ENCODE peak calls at places on chromosomes 6 and 20, in seven cellular contexts. X is naive thymus-derived CD4-positive, alpha-beta T cell; S is ovary; O is aorta; V is CD4-positive, alpha-beta memory T cell; M is PC-3; U is heart left ventricle. C is an unnamed sample. For H3K9me3, the result is how much of the 10 kb centered on the place peaks cover.

GRCh38 chr6:7421066-7421465 is 31.5 kb downstream of the RIOK1 start:
- DNase-seq in M (no peak), U (no peak), V (no peak), X (no peak), S (no peak), O (no peak), C (no peak)

GRCh38 chr6:151240861-151241642 is 1.3 kb downstream of the AKAP12 start:
- DNase-seq in O (peak), X (no peak), V (no peak), U (peak), S (peak), M (peak), C (no peak)

GRCh38 chr6:113875470-113875869 is 18.3 kb downstream of the MARCKS start:
- DNase-seq in U (no peak), O (no peak), V (no peak), S (no peak), X (no peak), M (no peak), C (no peak)

GRCh38 chr20:57772349-57772964 is 62.6 kb upstream of the PMEPA1 start:
- DNase-seq in U (no peak), S (no peak), X (peak), V (peak), O (no peak), M (peak), C (no peak)

GRCh38 chr6:139698526-139699182 is 324.2 kb upstream of the CITED2 start:
- DNase-seq in S (peak), U (no peak), V (no peak), M (no peak), O (no peak), X (no peak), C (no peak)

GRCh38 chr6:137962725-137963124 is 95.7 kb downstream of the TNFAIP3 start:
- DNase-seq in U (no peak), O (no peak), X (no peak), M (no peak), V (no peak), S (no peak), C (no peak)

GRCh38 chr6:97465877-97466710 is 183.1 kb upstream of the MMS22L start:
- DNase-seq in U (no peak), O (no peak), X (no peak), M (no peak), S (no peak), V (no peak), C (no peak)

GRCh38 chr20:3744806-3745685 is 12.6 kb downstream of the HSPA12B start:
- DNase-seq in S (peak), V (peak), O (no peak), X (peak), U (peak), M (peak), C (peak)

GRCh38 chr6:1726341-1726763 is 116.6 kb downstream of the FOXC1 start:
- DNase-seq in U (no peak), V (no peak), X (no peak), M (no peak), S (no peak), O (no peak), C (no peak)

GRCh38 chr6:119148825-119149525 is 70.5 kb upstream of the FAM184A start:
- DNase-seq in U (no peak), M (no peak), S (no peak), O (no peak), V (no peak), X (no peak), C (no peak)

GRCh38 chr20:1182136-1182535 is 2.6 kb downstream of the TMEM74B start:
- DNase-seq in U (no peak), M (no peak), O (no peak), X (no peak), S (no peak), V (no peak), C (no peak)

GRCh38 chr6:141026504-141026903 is 1106.2 kb upstream of the GJE1 start:
- DNase-seq in O (no peak), X (no peak), S (no peak), M (no peak), V (no peak), U (no peak), C (no peak)

GRCh38 chr6:75108333-75108974 is 97.4 kb downstream of the COL12A1 start:
- DNase-seq in S (no peak), M (no peak), V (no peak), U (no peak), X (no peak), O (no peak), C (no peak)

GRCh38 chr6:31178143-31179041 is 7.9 kb upstream of the POU5F1 start:
- DNase-seq in U (no peak), X (no peak), S (no peak), O (peak), V (no peak), M (no peak), C (no peak)

GRCh38 chr6:84095156-84095555 is 61.6 kb downstream of the MRAP2 start:
- DNase-seq in V (no peak), U (no peak), S (no peak), M (no peak), X (no peak), O (no peak), C (no peak)

DNA sequence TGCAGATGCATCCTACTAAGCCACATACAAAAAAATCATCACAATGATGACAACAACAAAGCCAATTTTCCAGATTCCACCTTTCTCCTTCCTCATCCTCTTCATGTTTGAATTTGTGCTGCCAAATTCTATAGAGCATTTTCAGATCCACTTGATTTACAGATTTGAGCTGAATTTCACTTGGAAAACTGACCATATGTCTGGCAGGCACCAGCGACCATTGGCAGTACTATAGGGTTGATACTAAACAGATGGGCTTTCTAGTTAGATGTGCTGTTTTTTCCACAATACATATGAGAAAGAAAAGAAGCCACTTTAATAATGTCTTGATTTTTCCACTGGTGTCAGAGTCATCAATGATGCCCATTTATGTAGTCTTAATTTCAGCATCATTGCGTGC is 127.0 kb downstream of the PHACTR3 start:
- DNase-seq in X (no peak), O (no peak), S (no peak), M (no peak), U (no peak), V (no peak), C (no peak)
- H3K9me3 ChIP-seq in X (under half), O (under half), S (under half), M (under half), U (under half), V (under half), C (under half)

GRCh38 chr6:158841358-158841757 is 22.2 kb upstream of the EZR start:
- DNase-seq in V (no peak), U (no peak), X (no peak), O (no peak), M (no peak), S (no peak), C (no peak)
- H3K9me3 ChIP-seq in V (under half), U (under half), X (under half), O (under half), M (under half), S (under half), C (under half)

GRCh38 chr20:35077872-35078271 is 14.7 kb downstream of the TRPC4AP start:
- DNase-seq in U (no peak), O (no peak), S (no peak), M (no peak), V (no peak), X (no peak), C (no peak)
- H3K9me3 ChIP-seq in U (under half), O (under half), S (under half), M (under half), V (under half), X (under half), C (under half)

GRCh38 chr20:29299811-29300578 is 1957.5 kb upstream of the DEFB115 start:
- DNase-seq in V (no peak), O (no peak), M (no peak), S (no peak), X (no peak), U (no peak), C (no peak)
- H3K9me3 ChIP-seq in V (under half), O (under half), M (under half), S (under half), X (under half), U (under half), C (under half)

DNA sequence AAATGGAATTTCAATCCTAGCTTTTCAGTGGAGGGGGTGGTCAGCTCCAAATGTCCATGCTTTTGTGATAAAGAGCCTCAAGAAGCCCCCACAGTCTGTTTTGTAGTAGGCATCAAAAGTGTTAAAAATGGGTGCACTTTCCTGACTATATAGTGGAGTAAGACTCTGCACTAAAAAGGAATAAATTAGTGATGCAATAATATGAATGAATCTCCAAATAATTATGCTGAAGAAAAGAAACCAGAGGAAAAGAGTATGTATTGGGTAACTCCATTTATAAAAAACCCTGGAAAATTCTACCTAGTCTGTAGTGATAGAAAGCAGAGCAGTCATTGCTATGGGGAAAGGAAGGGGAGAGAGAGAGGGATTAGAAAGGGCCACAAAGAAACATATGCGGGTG is 310.4 kb upstream of the SUPT3H start:
- DNase-seq in O (no peak), X (no peak), M (no peak), U (no peak), V (no peak), S (no peak), C (no peak)
- H3K9me3 ChIP-seq in O (under half), X (under half), M (under half), U (under half), V (under half), S (under half), C (under half)

GRCh38 chr20:34231634-34232033 is 9.6 kb upstream of the ASIP start:
- DNase-seq in S (no peak), O (no peak), U (no peak), V (no peak), M (no peak), X (no peak), C (no peak)

GRCh38 chr20:34232494-34233087 is 8.6 kb upstream of the ASIP start:
- DNase-seq in U (no peak), V (no peak), M (no peak), O (no peak), X (no peak), S (no peak), C (no peak)

GRCh38 chr20:34235875-34236274 is 5.3 kb upstream of the ASIP start:
- DNase-seq in O (no peak), S (no peak), M (no peak), U (no peak), X (no peak), V (no peak), C (no peak)

GRCh38 chr20:34237942-34238341 is 3.3 kb upstream of the ASIP start:
- DNase-seq in V (no peak), O (no peak), S (no peak), U (no peak), X (no peak), M (no peak), C (no peak)

DNA sequence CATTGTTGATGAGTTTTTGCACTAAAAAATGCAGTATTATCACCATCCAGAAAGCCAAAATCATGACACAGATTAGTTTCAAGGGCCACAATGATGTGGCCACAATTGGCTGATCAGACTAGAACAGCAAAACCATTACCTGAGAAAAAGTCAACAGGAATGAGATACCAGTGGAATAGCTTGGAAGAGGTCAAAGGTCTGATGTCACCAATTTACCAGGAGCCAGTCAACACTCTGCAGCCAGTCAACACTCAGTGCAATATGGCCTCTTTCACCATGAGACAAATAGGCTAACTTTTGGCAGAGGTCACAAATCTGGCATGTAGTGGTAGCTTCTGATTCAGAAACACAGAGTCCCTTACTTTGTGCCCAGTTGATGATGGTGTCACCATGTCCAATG is 7.5 kb upstream of the ASIP start:
- DNase-seq in M (no peak), S (no peak), O (no peak), V (no peak), X (no peak), U (no peak), C (no peak)
- H3K9me3 ChIP-seq in M (under half), S (under half), O (under half), V (under half), X (under half), U (under half), C (under half)

GRCh38 chr6:169417101-169417500 is 163.5 kb upstream of the THBS2 start:
- DNase-seq in M (no peak), V (no peak), S (no peak), X (no peak), O (no peak), U (no peak), C (no peak)
- H3K9me3 ChIP-seq in M (under half), V (under half), S (under half), X (under half), O (under half), U (under half), C (under half)

GRCh38 chr20:63180541-63181185 is 35.3 kb downstream of the YTHDF1 start:
- DNase-seq in X (no peak), S (no peak), M (no peak), V (no peak), O (no peak), U (no peak), C (no peak)

GRCh38 chr20:63183422-63184146 is 32.3 kb downstream of the YTHDF1 start:
- DNase-seq in O (no peak), S (no peak), M (peak), U (peak), V (peak), X (peak), C (peak)

GRCh38 chr20:63181226-63181625 is 34.7 kb downstream of the YTHDF1 start:
- DNase-seq in X (no peak), S (no peak), O (no peak), U (no peak), M (no peak), V (no peak), C (no peak)

GRCh38 chr20:63182425-63182824 is 33.5 kb downstream of the YTHDF1 start:
- DNase-seq in M (no peak), U (no peak), O (no peak), X (no peak), V (no peak), S (no peak), C (no peak)

DNA sequence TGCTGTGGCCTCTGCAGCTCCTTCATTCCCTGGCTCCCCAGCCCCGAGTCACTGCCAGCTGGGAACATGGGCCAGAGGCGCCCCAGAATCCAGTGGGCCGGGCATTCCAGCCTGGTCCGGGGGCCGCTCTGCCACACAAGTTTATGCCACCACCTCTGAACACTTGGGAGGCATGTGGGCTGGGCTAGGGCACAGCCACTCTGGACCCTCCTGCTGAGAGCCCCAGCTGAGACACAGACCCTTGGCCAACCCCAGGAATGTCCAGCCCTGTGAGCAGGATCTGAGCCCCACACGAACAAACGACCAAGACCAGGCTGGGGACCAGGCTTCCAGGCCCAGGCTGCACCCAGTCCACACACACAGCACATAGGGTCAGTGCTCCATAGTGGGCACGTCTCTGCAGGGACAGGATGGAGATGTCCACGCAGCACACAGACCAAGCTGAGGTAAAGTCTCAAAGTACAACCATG is 33.0 kb downstream of the YTHDF1 start:
- DNase-seq in S (no peak), U (peak), V (no peak), X (no peak), M (no peak), O (no peak), C (no peak)
- H3K9me3 ChIP-seq in S (under half), U (under half), V (under half), X (under half), M (under half), O (under half), C (under half)